ENCODE peak calls at places on chromosome 20, in eight cellular contexts. R is activated CD8-positive, alpha-beta memory T cell treated with anti-CD3 and anti-CD28 coated beads for 24 hours; D is ovary; T is nephron progenitor cell; K is cardiac fibroblast; N is globus pallidus; X is mucosa of gallbladder; M is ACHN. L is an unnamed sample.

GRCh38 chr20:7770046-7770445 is 170.2 kb downstream of the HAO1 start:
- DNase-seq in N (no peak), T (no peak), D (no peak), K (no peak), M (no peak), R (no peak), X (no peak), L (no peak)

GRCh38 chr20:17494201-17494600 is 37.0 kb downstream of the BFSP1 start:
- DNase-seq in D (no peak), T (no peak), X (no peak), N (no peak), R (peak), M (no peak), K (no peak), L (no peak)

GRCh38 chr20:9838378-9839295 is at the start of gene PAK5:
- DNase-seq in T (peak), X (peak), D (no peak), R (no peak), M (peak), K (no peak), N (peak), L (peak)

GRCh38 chr20:52379723-52380336 is 188.3 kb upstream of the ZFP64 start:
- DNase-seq in N (peak), X (peak), T (peak), M (peak), K (peak), D (no peak), R (peak), L (peak)

GRCh38 chr20:40532103-40532502 is 156.9 kb downstream of the MAFB start:
- DNase-seq in X (no peak), M (peak), R (no peak), D (no peak), N (no peak), T (peak), K (peak), L (no peak)

GRCh38 chr20:34473262-34473883 is 42.8 kb upstream of the DYNLRB1 start:
- DNase-seq in N (peak), R (no peak), D (peak), T (peak), M (peak), K (peak), X (no peak), L (no peak)

GRCh38 chr20:23047738-23048214 is 1.7 kb downstream of the THBD start:
- DNase-seq in D (no peak), X (peak), K (no peak), R (no peak), N (no peak), M (no peak), T (no peak), L (peak)

GRCh38 chr20:30484009-30484748 is 773.3 kb upstream of the DEFB115 start:
- DNase-seq in K (no peak), T (no peak), D (no peak), R (no peak), M (no peak), N (no peak), X (no peak), L (no peak)

GRCh38 chr20:56205350-56205749 is 43.2 kb upstream of the MC3R start:
- DNase-seq in K (no peak), D (no peak), X (no peak), M (no peak), T (no peak), N (no peak), R (no peak), L (no peak)

GRCh38 chr20:61932199-61932592 is 133.5 kb downstream of the TAF4 start:
- DNase-seq in R (no peak), K (no peak), M (no peak), T (no peak), N (no peak), D (no peak), X (no peak), L (no peak)